ENCODE peak calls at places on chromosomes 7 and 10, in six cellular contexts. One of them, this sample, is unnamed.

GRCh38 chr10:129641351-129641750 is 174.3 kb downstream of the MGMT start:
- DNase-seq in BJ: no peak
- DNase-seq in neural progenitor cell: no peak
- DNase-seq in NCI-H2081: no peak
- DNase-seq in colonic mucosa: no peak
- DNase-seq in upper lobe of right lung: no peak
- DNase-seq in this sample: no peak

GRCh38 chr10:89122431-89123066 is 84.6 kb downstream of the CH25H start:
- DNase-seq in BJ: no peak
- DNase-seq in colonic mucosa: no peak
- DNase-seq in upper lobe of right lung: no peak
- DNase-seq in neural progenitor cell: no peak
- DNase-seq in NCI-H2081: no peak
- DNase-seq in this sample: no peak

GRCh38 chr10:105675333-105675732 is 1034.2 kb downstream of the SORCS3 start:
- DNase-seq in BJ: no peak
- DNase-seq in colonic mucosa: no peak
- DNase-seq in neural progenitor cell: no peak
- DNase-seq in NCI-H2081: no peak
- DNase-seq in upper lobe of right lung: no peak
- DNase-seq in this sample: no peak

GRCh38 chr7:480531-481218 is 39.0 kb downstream of the PDGFA start:
- DNase-seq in colonic mucosa: no peak
- DNase-seq in upper lobe of right lung: peak; percentile 67
- DNase-seq in neural progenitor cell: no peak
- DNase-seq in NCI-H2081: no peak
- DNase-seq in BJ: no peak
- DNase-seq in this sample: peak; percentile 55

GRCh38 chr7:10924370-10924769 is 49.3 kb upstream of the PHF14 start:
- DNase-seq in BJ: no peak
- DNase-seq in upper lobe of right lung: no peak
- DNase-seq in colonic mucosa: no peak
- DNase-seq in neural progenitor cell: no peak
- DNase-seq in NCI-H2081: no peak
- DNase-seq in this sample: no peak

GRCh38 chr7:8391353-8392062 is 41.9 kb upstream of the NXPH1 start:
- DNase-seq in BJ: no peak
- DNase-seq in colonic mucosa: no peak
- DNase-seq in upper lobe of right lung: no peak
- DNase-seq in neural progenitor cell: no peak
- DNase-seq in NCI-H2081: no peak
- DNase-seq in this sample: no peak

GRCh38 chr10:109998513-109998912 is 9.3 kb upstream of the ADD3 start:
- DNase-seq in colonic mucosa: no peak
- DNase-seq in neural progenitor cell: no peak
- DNase-seq in BJ: no peak
- DNase-seq in NCI-H2081: no peak
- DNase-seq in upper lobe of right lung: no peak
- DNase-seq in this sample: no peak

GRCh38 chr10:110527731-110528171 is 30.0 kb downstream of the DUSP5 start:
- DNase-seq in colonic mucosa: no peak
- DNase-seq in NCI-H2081: no peak
- DNase-seq in neural progenitor cell: no peak
- DNase-seq in BJ: no peak
- DNase-seq in upper lobe of right lung: no peak
- DNase-seq in this sample: no peak

GRCh38 chr10:62709200-62709599 is 95.3 kb upstream of the ADO start:
- DNase-seq in colonic mucosa: no peak
- DNase-seq in neural progenitor cell: no peak
- DNase-seq in upper lobe of right lung: no peak
- DNase-seq in NCI-H2081: no peak
- DNase-seq in BJ: no peak
- DNase-seq in this sample: no peak

GRCh38 chr10:79079490-79080355 is 11.0 kb downstream of the ZMIZ1 start:
- DNase-seq in neural progenitor cell: no peak
- DNase-seq in BJ: no peak
- DNase-seq in colonic mucosa: peak; percentile 75
- DNase-seq in upper lobe of right lung: no peak
- DNase-seq in NCI-H2081: no peak
- DNase-seq in this sample: no peak

GRCh38 chr10:11678074-11678793 is 63.9 kb upstream of the ECHDC3 start:
- DNase-seq in upper lobe of right lung: no peak
- DNase-seq in neural progenitor cell: no peak
- DNase-seq in NCI-H2081: no peak
- DNase-seq in BJ: no peak
- DNase-seq in colonic mucosa: no peak
- DNase-seq in this sample: no peak

GRCh38 chr10:54318470-54318869 is 482.6 kb downstream of the PCDH15 start:
- DNase-seq in colonic mucosa: no peak
- DNase-seq in upper lobe of right lung: no peak
- DNase-seq in NCI-H2081: no peak
- DNase-seq in neural progenitor cell: no peak
- DNase-seq in BJ: no peak
- DNase-seq in this sample: no peak

GRCh38 chr7:45186261-45186813 is 28.7 kb downstream of the RAMP3 start:
- DNase-seq in BJ: no peak
- DNase-seq in neural progenitor cell: no peak
- DNase-seq in NCI-H2081: no peak
- DNase-seq in upper lobe of right lung: peak; percentile 57
- DNase-seq in colonic mucosa: no peak
- DNase-seq in this sample: peak; percentile 42

GRCh38 chr10:123565691-123566660 is 100.2 kb upstream of the GPR26 start:
- DNase-seq in colonic mucosa: peak; percentile 6
- DNase-seq in NCI-H2081: no peak
- DNase-seq in neural progenitor cell: no peak
- DNase-seq in upper lobe of right lung: no peak
- DNase-seq in BJ: no peak
- DNase-seq in this sample: no peak

GRCh38 chr10:93687737-93688136 is 14.7 kb downstream of the FRA10AC1 start:
- DNase-seq in colonic mucosa: no peak
- DNase-seq in neural progenitor cell: no peak
- DNase-seq in upper lobe of right lung: no peak
- DNase-seq in NCI-H2081: no peak
- DNase-seq in BJ: no peak
- DNase-seq in this sample: no peak

GRCh38 chr10:1454964-1455363 is 282.4 kb downstream of the ADARB2 start:
- DNase-seq in BJ: no peak
- DNase-seq in NCI-H2081: peak; percentile 92
- DNase-seq in neural progenitor cell: no peak
- DNase-seq in upper lobe of right lung: no peak
- DNase-seq in colonic mucosa: no peak
- DNase-seq in this sample: no peak

GRCh38 chr7:151550601-151551286 is 31.0 kb upstream of the RHEB start:
- DNase-seq in BJ: no peak
- DNase-seq in NCI-H2081: peak; percentile 51
- DNase-seq in neural progenitor cell: no peak
- DNase-seq in upper lobe of right lung: peak; percentile 66
- DNase-seq in colonic mucosa: no peak
- DNase-seq in this sample: no peak

GRCh38 chr7:133275008-133275407 is 22.1 kb downstream of the EXOC4 start:
- DNase-seq in colonic mucosa: no peak
- DNase-seq in BJ: no peak
- DNase-seq in NCI-H2081: peak; percentile 44
- DNase-seq in upper lobe of right lung: no peak
- DNase-seq in neural progenitor cell: peak; percentile 27
- DNase-seq in this sample: no peak

GRCh38 chr7:20113423-20114027 is 103.7 kb downstream of the MACC1 start:
- DNase-seq in NCI-H2081: no peak
- DNase-seq in neural progenitor cell: no peak
- DNase-seq in colonic mucosa: no peak
- DNase-seq in BJ: no peak
- DNase-seq in upper lobe of right lung: no peak
- DNase-seq in this sample: no peak

GRCh38 chr10:93171837-93172236 is 98.1 kb downstream of the CYP26A1 start:
- DNase-seq in BJ: no peak
- DNase-seq in neural progenitor cell: no peak
- DNase-seq in upper lobe of right lung: no peak
- DNase-seq in NCI-H2081: no peak
- DNase-seq in colonic mucosa: no peak
- DNase-seq in this sample: no peak

GRCh38 chr7:55156919-55157318 is 138.1 kb downstream of the EGFR start:
- DNase-seq in upper lobe of right lung: no peak
- DNase-seq in colonic mucosa: no peak
- DNase-seq in BJ: no peak
- DNase-seq in NCI-H2081: no peak
- DNase-seq in neural progenitor cell: peak; percentile 41
- DNase-seq in this sample: no peak

GRCh38 chr7:96962221-96962620 is 43.1 kb upstream of the DLX6 start:
- DNase-seq in colonic mucosa: no peak
- DNase-seq in NCI-H2081: no peak
- DNase-seq in neural progenitor cell: no peak
- DNase-seq in upper lobe of right lung: no peak
- DNase-seq in BJ: no peak
- DNase-seq in this sample: no peak

GRCh38 chr10:123009105-123009805 is 449 bp downstream of the ACADSB start:
- DNase-seq in upper lobe of right lung: peak; percentile 68
- DNase-seq in colonic mucosa: peak; percentile 37
- DNase-seq in BJ: no peak
- DNase-seq in neural progenitor cell: peak; percentile 51
- DNase-seq in NCI-H2081: no peak
- DNase-seq in this sample: peak; percentile 71

GRCh38 chr10:95472304-95473088 is 88.7 kb downstream of the SORBS1 start:
- DNase-seq in NCI-H2081: no peak
- DNase-seq in colonic mucosa: no peak
- DNase-seq in neural progenitor cell: no peak
- DNase-seq in upper lobe of right lung: no peak
- DNase-seq in BJ: no peak
- DNase-seq in this sample: no peak

GRCh38 chr7:28484276-28484675 is 72.0 kb downstream of the CREB5 start:
- DNase-seq in colonic mucosa: no peak
- DNase-seq in NCI-H2081: no peak
- DNase-seq in BJ: no peak
- DNase-seq in neural progenitor cell: no peak
- DNase-seq in upper lobe of right lung: no peak
- DNase-seq in this sample: no peak

GRCh38 chr7:124796771-124797170 is 31.2 kb upstream of the GPR37 start:
- DNase-seq in BJ: no peak
- DNase-seq in upper lobe of right lung: no peak
- DNase-seq in colonic mucosa: no peak
- DNase-seq in neural progenitor cell: no peak
- DNase-seq in NCI-H2081: no peak
- DNase-seq in this sample: no peak

GRCh38 chr10:132848306-132848705 is 62.4 kb upstream of the NKX6-2 start:
- DNase-seq in NCI-H2081: no peak
- DNase-seq in neural progenitor cell: peak; percentile 25
- DNase-seq in colonic mucosa: no peak
- DNase-seq in upper lobe of right lung: peak; percentile 39
- DNase-seq in BJ: no peak
- DNase-seq in this sample: peak; percentile 43

GRCh38 chr7:33905389-33906032 is at the start of gene BMPER:
- DNase-seq in upper lobe of right lung: peak; percentile 67
- DNase-seq in BJ: no peak
- DNase-seq in neural progenitor cell: peak; percentile 89
- DNase-seq in NCI-H2081: peak; percentile 78
- DNase-seq in colonic mucosa: peak; percentile 28
- DNase-seq in this sample: no peak

GRCh38 chr10:13945760-13946460 is 359.1 kb downstream of the PRPF18 start:
- DNase-seq in neural progenitor cell: no peak
- DNase-seq in colonic mucosa: no peak
- DNase-seq in upper lobe of right lung: no peak
- DNase-seq in NCI-H2081: no peak
- DNase-seq in BJ: no peak
- DNase-seq in this sample: no peak

GRCh38 chr7:120740348-120740747 is 117.6 kb downstream of the TSPAN12 start:
- DNase-seq in colonic mucosa: no peak
- DNase-seq in NCI-H2081: peak; percentile 49
- DNase-seq in BJ: no peak
- DNase-seq in upper lobe of right lung: no peak
- DNase-seq in neural progenitor cell: no peak
- DNase-seq in this sample: no peak

GRCh38 chr7:78803471-78803870 is 650.0 kb downstream of the MAGI2 start:
- DNase-seq in neural progenitor cell: no peak
- DNase-seq in BJ: no peak
- DNase-seq in colonic mucosa: no peak
- DNase-seq in upper lobe of right lung: no peak
- DNase-seq in NCI-H2081: no peak
- DNase-seq in this sample: no peak

This sample was measured in activated effector memory CD4-positive, alpha-beta T cell treated with anti-CD3 and anti-CD28 coated beads, Interleukin-2, amount 50 U/mL, for 16 hours.